ENCODE peak calls at places on chromosomes 12 and 14, in ten cellular contexts. I, D, W, B, G, L, V, C, P and Y are unnamed samples. For H3K4me1, the result is how much of the 10 kb centered on the place peaks cover.

GRCh38 chr12:31476437-31476836 is 114.5 kb downstream of the DENND5B start:
- DNase-seq in P (no peak), C (no peak), W (no peak), D (no peak), B (no peak), L (no peak), G (no peak), V (no peak), I (no peak), Y (no peak)

GRCh38 chr14:99133563-99134332 is 138.2 kb downstream of the BCL11B start:
- DNase-seq in G (no peak), I (no peak), V (no peak), D (no peak), W (no peak), L (no peak), C (no peak), B (no peak), P (no peak), Y (peak)

GRCh38 chr14:88825078-88825458 is 617 bp downstream of the TTC8 start:
- DNase-seq in G (no peak), P (no peak), D (no peak), C (no peak), I (no peak), V (peak), L (no peak), W (no peak), B (no peak), Y (no peak)

GRCh38 chr14:24692382-24693352 is 58.7 kb upstream of the GZMB start:
- DNase-seq in B (no peak), D (no peak), W (no peak), G (no peak), C (peak), P (no peak), L (no peak), V (no peak), I (no peak), Y (no peak)

GRCh38 chr12:107990325-107990724 is 138.8 kb upstream of the WSCD2 start:
- DNase-seq in C (no peak), W (peak), I (peak), P (no peak), B (peak), V (peak), G (no peak), D (peak), L (no peak), Y (peak)

GRCh38 chr12:68962855-68963455 is 30.0 kb upstream of the CPM start:
- DNase-seq in G (no peak), D (no peak), C (no peak), P (no peak), L (peak), W (no peak), I (no peak), B (no peak), V (peak), Y (no peak)

GRCh38 chr12:116539905-116540482 is 19.2 kb upstream of the MAP1LC3B2 start:
- DNase-seq in C (no peak), P (no peak), W (no peak), V (peak), G (peak), D (no peak), I (peak), L (peak), B (peak), Y (no peak)

GRCh38 chr12:21538259-21538658 is 12.2 kb downstream of the SPX start:
- DNase-seq in B (no peak), L (no peak), C (no peak), I (peak), D (no peak), G (no peak), W (no peak), V (no peak), P (no peak), Y (no peak)

GRCh38 chr12:67471810-67472209 is 176.7 kb upstream of the DYRK2 start:
- DNase-seq in L (no peak), V (no peak), W (no peak), D (no peak), C (no peak), P (no peak), B (no peak), I (no peak), G (no peak), Y (no peak)

GRCh38 chr14:74593241-74593985 is 18.6 kb downstream of the LTBP2 start:
- DNase-seq in L (peak), D (no peak), V (no peak), I (no peak), B (no peak), W (no peak), G (no peak), P (no peak), C (no peak), Y (no peak)

GRCh38 chr12:77120156-77120555 is 54.8 kb upstream of the E2F7 start:
- DNase-seq in B (peak), V (peak), I (peak), P (no peak), C (no peak), G (no peak), L (peak), D (peak), W (peak), Y (no peak)

GRCh38 chr12:67925077-67925476 is 64.2 kb upstream of the IFNG-AS1 start:
- DNase-seq in B (no peak), W (no peak), I (peak), D (no peak), V (no peak), C (no peak), G (no peak), P (no peak), L (no peak), Y (no peak)

GRCh38 chr14:56358265-56358664 is 221.3 kb upstream of the TMEM260 start:
- DNase-seq in I (no peak), W (no peak), B (no peak), V (peak), L (no peak), P (no peak), C (no peak), G (no peak), D (no peak), Y (no peak)

GRCh38 chr14:54207476-54207875 is 189.3 kb upstream of the CDKN3 start:
- DNase-seq in L (no peak), P (no peak), W (no peak), I (no peak), C (no peak), B (no peak), D (no peak), G (no peak), V (peak), Y (no peak)

DNA sequence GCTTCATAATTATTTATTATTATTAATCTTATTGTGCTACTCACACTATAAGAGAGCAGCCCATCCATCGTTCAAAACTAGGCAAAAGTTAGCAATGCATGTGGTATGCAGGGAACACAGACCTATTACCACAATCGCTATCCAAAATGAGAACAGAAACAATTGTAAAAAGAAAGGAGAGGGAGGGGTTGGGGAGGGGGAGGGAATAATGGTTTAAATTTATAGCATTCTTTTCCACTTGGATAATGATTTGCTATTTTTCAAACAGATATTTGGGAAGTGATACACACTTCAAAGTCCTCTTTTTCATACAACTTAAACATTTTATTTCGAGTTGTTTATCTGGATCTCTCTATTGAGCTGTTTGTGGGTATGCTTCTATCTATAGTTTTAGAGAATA is 248.6 kb upstream of the SOX5 start:
- DNase-seq in D (no peak), G (no peak), L (peak), I (no peak), B (no peak), P (no peak), C (no peak), V (no peak), W (no peak), Y (no peak)
- H3K4me3 ChIP-seq in D (no peak), G (no peak), L (no peak), I (no peak), B (no peak), P (no peak), C (no peak), V (no peak), W (no peak), Y (no peak)

GRCh38 chr14:94113908-94114588 is 3.5 kb downstream of the IFI27 start:
- DNase-seq in L (peak), V (no peak), D (no peak), W (no peak), P (no peak), I (no peak), G (no peak), C (no peak), B (no peak), Y (no peak)
- H3K27ac ChIP-seq in L (no peak), V (no peak), D (no peak), W (no peak), P (peak), I (no peak), G (peak), C (no peak), B (no peak), Y (peak)

GRCh38 chr12:53105712-53106439 is 2.6 kb downstream of the SOAT2 start:
- DNase-seq in W (no peak), L (no peak), D (no peak), V (no peak), B (no peak), P (no peak), C (no peak), G (no peak), I (no peak), Y (no peak)

GRCh38 chr12:53102883-53103807 is at the start of gene SOAT2:
- DNase-seq in P (no peak), G (no peak), L (no peak), I (no peak), V (no peak), B (no peak), C (peak), D (no peak), W (no peak), Y (no peak)

GRCh38 chr12:53103860-53104305 is 597 bp downstream of the SOAT2 start:
- DNase-seq in I (no peak), P (no peak), B (no peak), G (no peak), L (no peak), C (no peak), D (no peak), W (no peak), V (no peak), Y (no peak)

GRCh38 chr12:53105256-53105655 is 2.0 kb downstream of the SOAT2 start:
- DNase-seq in V (no peak), P (no peak), B (no peak), C (no peak), D (no peak), G (no peak), W (no peak), L (no peak), I (no peak), Y (no peak)

DNA sequence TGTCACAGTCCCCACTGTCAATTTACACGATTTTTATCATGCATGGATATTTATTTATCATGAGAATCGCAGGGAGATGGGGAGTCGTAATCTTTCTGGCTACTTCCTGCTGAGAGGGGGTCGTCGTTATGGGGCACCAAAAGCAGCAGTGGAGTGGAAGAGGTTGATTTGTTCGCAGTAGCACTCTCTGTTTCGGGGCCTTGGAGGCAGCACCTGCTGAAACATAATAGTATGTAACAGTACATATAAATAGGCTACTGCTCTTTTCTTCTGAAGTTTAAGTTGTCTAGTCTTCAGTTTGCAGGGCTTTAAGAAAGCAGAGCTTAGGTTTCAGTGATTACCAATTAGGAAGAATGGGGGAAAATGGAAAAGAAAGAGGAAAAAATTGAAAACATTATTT is 3.8 kb downstream of the SOAT2 start:
- DNase-seq in D (no peak), V (no peak), L (no peak), G (no peak), C (no peak), B (no peak), P (no peak), W (no peak), I (no peak), Y (no peak)
- H3K4me1 ChIP-seq in D (under half), V (under half), L (under half), G (under half), C (under half), B (under half), P (under half), W (under half), I (under half), Y (under half)

DNA sequence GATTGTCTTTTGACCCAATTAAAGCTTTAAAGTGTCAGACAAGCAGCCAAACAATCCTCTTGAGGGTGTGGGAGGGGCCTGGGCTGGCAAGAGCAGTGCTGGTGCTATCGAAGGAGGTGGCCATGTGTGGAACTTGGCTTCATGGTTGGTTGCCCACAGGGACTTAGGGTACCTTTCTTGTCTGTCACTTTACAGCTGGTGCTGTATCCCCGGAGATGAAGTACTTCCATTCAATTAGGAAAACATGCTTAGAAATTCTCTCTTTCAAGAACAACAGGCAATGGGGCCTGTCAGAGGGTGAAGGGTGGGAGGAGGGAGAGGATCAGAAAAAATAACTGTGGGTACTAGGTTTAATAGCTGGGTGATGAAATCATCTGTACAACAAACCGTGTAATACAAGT is 86.5 kb downstream of the DAAM1 start:
- DNase-seq in G (peak), I (peak), L (no peak), P (peak), C (peak), W (no peak), D (no peak), B (peak), V (no peak), Y (peak)
- H3K4me3 ChIP-seq in G (no peak), I (peak), L (no peak), P (no peak), C (no peak), W (no peak), D (no peak), B (no peak), V (no peak), Y (no peak)

DNA sequence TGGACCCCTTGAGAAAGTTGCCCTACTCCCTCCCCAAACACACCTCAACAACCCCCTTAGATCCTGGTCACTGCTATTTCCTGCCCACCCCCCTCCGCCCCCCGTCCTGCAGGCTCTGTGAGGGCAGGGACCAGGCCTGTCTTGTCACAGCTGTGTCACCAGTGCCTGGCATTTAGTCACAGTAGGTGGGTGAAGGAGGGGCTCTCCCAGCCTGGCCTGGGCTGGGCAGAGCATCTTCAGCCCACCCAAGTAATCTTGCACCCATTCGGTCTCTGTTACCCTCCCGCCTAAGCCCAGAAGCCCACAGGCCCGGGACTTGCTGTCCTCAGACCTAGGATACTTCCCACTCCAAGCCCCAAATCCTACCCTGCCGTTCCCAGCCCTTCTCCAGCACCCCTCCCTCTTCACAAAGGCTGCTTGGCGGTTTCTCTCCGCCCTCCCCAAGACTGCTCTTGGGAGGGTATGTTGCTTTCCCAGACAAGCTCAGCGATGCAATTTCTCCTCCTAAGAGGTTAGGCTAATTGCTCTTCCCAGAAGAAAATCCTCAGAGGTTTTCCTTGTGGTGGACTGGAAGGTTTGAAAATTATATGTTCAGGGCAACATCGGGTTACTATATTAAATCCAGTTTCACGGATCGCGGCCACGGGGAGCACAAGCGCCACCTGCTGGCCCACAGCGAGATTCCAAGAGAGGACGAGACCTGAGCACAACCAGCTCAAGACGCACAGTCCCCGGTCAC is 50.8 kb upstream of the ZFP36L1 start:
- DNase-seq in G (peak), W (peak), C (peak), P (peak), D (peak), I (peak), L (peak), V (peak), B (peak), Y (peak)
- H3K27ac ChIP-seq in G (no peak), W (peak), C (no peak), P (no peak), D (peak), I (no peak), L (no peak), V (no peak), B (no peak), Y (no peak)

GRCh38 chr12:121770388-121770787 is 23.1 kb downstream of the RHOF start:
- DNase-seq in I (no peak), V (no peak), W (no peak), L (no peak), D (no peak), G (no peak), C (no peak), P (no peak), B (no peak), Y (no peak)

GRCh38 chr12:121770802-121771625 is 22.5 kb downstream of the RHOF start:
- DNase-seq in L (no peak), W (no peak), I (no peak), D (no peak), P (no peak), V (no peak), B (no peak), G (no peak), C (no peak), Y (no peak)

GRCh38 chr12:121769831-121770301 is 23.6 kb downstream of the RHOF start:
- DNase-seq in B (no peak), D (no peak), C (no peak), P (peak), G (no peak), L (no peak), I (no peak), V (no peak), W (no peak), Y (no peak)

GRCh38 chr12:121767525-121768016 is 25.9 kb downstream of the RHOF start:
- DNase-seq in W (no peak), D (no peak), I (no peak), C (no peak), L (peak), P (peak), G (no peak), B (no peak), V (peak), Y (no peak)

DNA sequence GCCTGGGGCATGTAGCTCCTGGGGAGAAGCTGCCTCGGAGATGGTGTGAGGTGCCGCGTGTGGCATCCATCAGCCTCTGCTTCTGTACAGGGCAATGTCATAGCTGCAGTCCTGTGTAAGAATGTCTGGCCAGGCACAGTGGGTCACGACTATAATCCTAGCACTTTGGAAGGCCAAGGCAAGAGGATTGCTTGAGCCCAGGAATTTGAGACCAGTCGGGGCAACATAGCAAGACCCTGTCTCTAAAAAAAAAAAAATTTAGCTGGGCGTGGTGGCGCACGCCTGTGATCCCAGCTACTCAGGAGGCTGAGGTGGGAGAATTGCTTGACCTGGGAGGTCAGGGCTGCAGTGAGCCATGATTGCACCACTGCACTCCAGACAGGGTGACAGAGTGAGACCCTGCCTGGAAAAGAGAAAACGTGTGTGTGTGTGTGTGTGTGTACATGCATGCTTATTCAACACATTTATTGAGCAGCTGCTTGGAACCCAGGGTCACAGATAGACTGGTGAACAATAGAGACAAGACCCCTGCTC is 24.1 kb downstream of the RHOF start:
- DNase-seq in I (no peak), L (no peak), G (no peak), C (no peak), D (no peak), P (no peak), B (no peak), V (no peak), W (no peak), Y (no peak)
- H3K4me1 ChIP-seq in I (under half), L (under half), G (under half), C (under half), D (under half), P (under half), B (under half), V (under half), W (under half), Y (under half)

DNA sequence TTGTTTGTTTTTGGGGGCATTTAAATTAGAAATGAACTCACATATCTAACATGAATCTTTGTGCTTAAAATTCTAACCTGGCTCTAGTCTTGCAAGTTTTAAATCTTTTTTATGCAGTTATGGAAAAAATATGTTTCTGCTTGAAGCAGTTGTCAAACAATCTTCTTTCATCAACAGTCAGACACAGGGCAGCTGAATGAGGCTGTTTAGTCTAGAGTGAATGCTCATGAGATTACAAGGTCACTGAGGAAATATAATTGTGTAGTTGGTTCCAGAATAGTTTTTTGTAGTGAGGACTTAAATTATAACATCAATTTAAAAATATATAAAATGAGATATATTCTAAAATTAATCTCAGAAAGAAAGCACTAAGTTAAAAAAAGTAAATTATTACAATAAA is 76.5 kb downstream of the TRMT5 start:
- DNase-seq in V (no peak), B (no peak), W (no peak), D (no peak), P (no peak), I (no peak), C (no peak), G (no peak), L (peak), Y (no peak)
- H3K4me3 ChIP-seq in V (no peak), B (no peak), W (no peak), D (no peak), P (no peak), I (no peak), C (no peak), G (no peak), L (no peak), Y (no peak)

GRCh38 chr12:26197832-26198231 is 2.5 kb downstream of the SSPN start:
- DNase-seq in L (no peak), B (no peak), W (no peak), C (no peak), V (no peak), I (peak), P (no peak), G (no peak), D (no peak), Y (no peak)
- H3K27ac ChIP-seq in L (no peak), B (no peak), W (no peak), C (no peak), V (no peak), I (no peak), P (peak), G (no peak), D (no peak), Y (no peak)

GRCh38 chr14:64841121-64841611 is 38.5 kb downstream of the SPTB start:
- DNase-seq in P (no peak), W (peak), C (no peak), D (peak), L (peak), I (peak), B (peak), V (peak), G (no peak), Y (no peak)

GRCh38 chr14:64844993-64845536 is 34.6 kb downstream of the SPTB start:
- DNase-seq in D (no peak), L (no peak), I (no peak), W (no peak), G (no peak), B (no peak), C (no peak), V (no peak), P (no peak), Y (no peak)

GRCh38 chr14:64841772-64842490 is 37.8 kb downstream of the SPTB start:
- DNase-seq in W (no peak), L (no peak), V (peak), I (no peak), D (no peak), C (no peak), B (no peak), P (peak), G (no peak), Y (no peak)

GRCh38 chr14:64845878-64846277 is 33.8 kb downstream of the SPTB start:
- DNase-seq in V (peak), C (no peak), W (no peak), L (no peak), G (no peak), B (no peak), I (no peak), P (no peak), D (no peak), Y (no peak)

GRCh38 chr14:64844272-64844671 is 35.4 kb downstream of the SPTB start:
- DNase-seq in D (no peak), B (no peak), G (no peak), W (no peak), P (no peak), I (no peak), L (no peak), V (no peak), C (no peak), Y (no peak)
- H3K4me1 ChIP-seq in D (under half), B (under half), G (under half), W (under half), P (under half), I (under half), L (under half), V (under half), C (under half), Y (under half)